ENCODE peak calls at places on chromosomes 7 and 10, in nine cellular contexts. M is OCI-LY7, Y is lung, O is NB4, K is left ventricle myocardium inferior, U is cardiac muscle cell, T is body of pancreas, R is hepatocyte, G is breast epithelium. P is an unnamed sample.

GRCh38 chr7:39921505-39922250 is 28.4 kb upstream of the CDK13 start:
- DNase-seq in R (peak), U (peak), G (no peak), T (no peak), K (no peak), M (no peak), Y (no peak), O (no peak), P (no peak)

GRCh38 chr10:30058570-30059132 is 735 bp downstream of the JCAD start:
- DNase-seq in U (peak), Y (no peak), M (no peak), R (peak), K (no peak), O (no peak), G (no peak), T (no peak), P (no peak)

GRCh38 chr7:34454381-34454780 is 203.6 kb upstream of the NPSR1 start:
- DNase-seq in T (no peak), O (no peak), K (no peak), G (no peak), Y (no peak), U (no peak), R (no peak), M (no peak), P (no peak)

GRCh38 chr7:2613926-2614613 is 17.7 kb upstream of the TTYH3 start:
- DNase-seq in O (peak), G (no peak), K (peak), Y (peak), U (peak), T (peak), M (peak), R (no peak), P (no peak)

GRCh38 chr7:43735802-43736603 is 6.7 kb upstream of the COA1 start:
- DNase-seq in U (no peak), T (no peak), Y (no peak), R (peak), K (no peak), M (no peak), O (peak), G (no peak), P (no peak)

GRCh38 chr10:58266003-58266825 is 1.5 kb downstream of the IPMK start:
- DNase-seq in G (no peak), U (peak), Y (no peak), O (peak), T (no peak), M (peak), K (no peak), R (peak), P (no peak)

GRCh38 chr10:35716776-35717175 is 74.7 kb upstream of the FZD8 start:
- DNase-seq in K (no peak), U (no peak), G (no peak), T (no peak), R (no peak), M (no peak), O (no peak), Y (no peak), P (no peak)

GRCh38 chr7:92131764-92132330 is 2.4 kb downstream of the CYP51A1 start:
- DNase-seq in R (no peak), U (no peak), O (no peak), M (peak), K (no peak), T (no peak), G (no peak), Y (no peak), P (no peak)

GRCh38 chr10:98920807-98921206 is 314.8 kb downstream of the HPSE2 start:
- DNase-seq in M (no peak), U (no peak), O (no peak), K (no peak), Y (no peak), T (no peak), R (peak), G (no peak), P (no peak)

GRCh38 chr7:54778166-54778565 is 19.2 kb upstream of the SEC61G start:
- DNase-seq in G (no peak), U (no peak), T (no peak), Y (no peak), M (no peak), R (no peak), O (no peak), K (no peak), P (no peak)

GRCh38 chr7:39540320-39540719 is 25.9 kb upstream of the YAE1 start:
- DNase-seq in M (no peak), G (no peak), K (no peak), R (peak), Y (no peak), O (no peak), U (no peak), T (no peak), P (no peak)

GRCh38 chr7:55130554-55131198 is 111.9 kb downstream of the EGFR start:
- DNase-seq in M (no peak), R (no peak), Y (no peak), U (no peak), K (peak), T (no peak), O (no peak), G (no peak), P (no peak)

GRCh38 chr7:151392426-151392825 is 17.4 kb downstream of the WDR86 start:
- DNase-seq in R (no peak), T (no peak), O (no peak), M (no peak), K (no peak), G (no peak), U (no peak), Y (no peak), P (no peak)

DNA sequence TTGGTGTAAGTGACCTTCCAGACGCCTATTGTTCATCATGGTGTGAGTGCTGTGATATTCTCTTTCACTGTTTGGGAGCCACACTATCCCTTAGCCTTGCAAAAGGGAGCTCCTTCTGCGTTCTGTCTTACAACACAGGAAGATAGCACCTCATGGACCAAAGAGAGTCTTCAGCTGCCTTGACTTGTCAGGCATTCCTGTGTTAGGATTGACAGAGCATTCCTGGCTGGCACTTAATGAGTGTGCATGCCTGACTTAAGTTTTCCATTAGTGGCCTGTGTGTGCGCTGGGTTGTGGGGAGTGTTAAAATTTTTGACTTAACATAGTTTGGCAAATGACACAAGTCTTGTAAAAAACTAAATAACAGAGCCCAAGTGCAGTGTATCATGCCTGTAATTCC is 21.9 kb upstream of the MSRB2 start:
- DNase-seq in U (no peak), T (no peak), K (no peak), O (no peak), Y (no peak), M (no peak), R (no peak), G (no peak), P (no peak)
- H3K4me3 ChIP-seq in U (no peak), T (no peak), K (no peak), O (no peak), Y (no peak), M (no peak), R (no peak), G (no peak), P (no peak)

GRCh38 chr10:132591166-132591971 is 53.8 kb downstream of the INPP5A start:
- DNase-seq in T (peak), O (no peak), Y (no peak), R (peak), G (no peak), K (peak), M (no peak), U (no peak), P (no peak)
- TF ChIP-seq CTCF in T (no peak), O (no peak), Y (no peak), R (no peak), G (no peak), K (no peak), M (peak), U (no peak), P (peak)

DNA sequence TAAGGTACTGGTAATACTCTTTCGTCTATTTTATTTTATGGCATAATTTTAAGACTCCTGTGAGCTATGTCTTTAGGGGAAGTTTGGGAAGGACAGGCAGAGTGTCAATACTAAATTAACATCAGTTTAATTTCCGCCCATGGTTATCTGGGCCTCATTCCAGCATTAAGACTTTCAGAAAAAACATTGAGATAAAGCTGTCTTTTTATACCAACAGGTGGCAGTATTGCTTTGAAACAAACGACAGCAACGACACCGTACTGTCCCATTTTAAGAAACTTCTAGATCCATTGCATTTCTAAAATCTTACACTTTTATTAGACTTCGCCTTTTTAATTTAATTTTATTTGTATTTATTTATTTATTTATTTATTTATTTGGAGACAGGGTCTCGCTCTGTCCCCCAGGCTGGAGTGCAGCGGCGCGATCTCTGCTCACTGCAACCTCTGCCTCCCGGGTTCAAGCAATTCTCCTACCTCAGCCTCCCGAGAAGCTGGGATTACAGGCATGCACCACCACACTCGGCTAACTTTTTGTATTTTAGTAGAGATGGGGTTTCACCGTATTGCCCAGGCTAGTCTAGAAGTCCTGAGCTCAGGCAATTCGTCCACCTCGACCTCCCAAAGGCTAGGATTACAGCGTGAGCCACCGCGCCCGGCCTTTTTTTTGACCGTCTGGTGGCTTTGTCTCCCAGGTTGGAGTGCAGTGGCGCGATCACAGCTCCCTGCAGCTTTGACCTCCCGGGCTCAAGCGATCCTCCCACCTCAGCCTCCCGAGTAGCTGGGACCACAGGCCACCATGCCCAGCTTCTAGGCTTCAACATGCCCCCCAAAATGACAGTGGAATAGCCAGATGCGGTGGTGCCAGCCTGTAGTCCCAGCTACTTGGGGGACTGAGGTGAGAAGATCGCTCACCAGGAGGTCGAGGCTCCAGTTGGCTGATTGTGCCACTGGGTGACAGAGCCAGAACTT is 78.7 kb upstream of the C1GALT1 start:
- DNase-seq in R (peak), G (no peak), U (peak), K (no peak), Y (no peak), M (peak), T (no peak), O (peak), P (peak)
- H3K4me3 ChIP-seq in R (no peak), G (peak), U (no peak), K (peak), Y (no peak), M (no peak), T (no peak), O (no peak), P (peak)

GRCh38 chr7:158704524-158705233 is at the start of gene NCAPG2:
- DNase-seq in G (peak), M (peak), R (peak), T (peak), K (peak), Y (peak), O (peak), U (peak), P (peak)
- TF ChIP-seq CTCF in G (peak), M (no peak), R (no peak), T (no peak), K (peak), Y (no peak), O (peak), U (no peak), P (no peak)

DNA sequence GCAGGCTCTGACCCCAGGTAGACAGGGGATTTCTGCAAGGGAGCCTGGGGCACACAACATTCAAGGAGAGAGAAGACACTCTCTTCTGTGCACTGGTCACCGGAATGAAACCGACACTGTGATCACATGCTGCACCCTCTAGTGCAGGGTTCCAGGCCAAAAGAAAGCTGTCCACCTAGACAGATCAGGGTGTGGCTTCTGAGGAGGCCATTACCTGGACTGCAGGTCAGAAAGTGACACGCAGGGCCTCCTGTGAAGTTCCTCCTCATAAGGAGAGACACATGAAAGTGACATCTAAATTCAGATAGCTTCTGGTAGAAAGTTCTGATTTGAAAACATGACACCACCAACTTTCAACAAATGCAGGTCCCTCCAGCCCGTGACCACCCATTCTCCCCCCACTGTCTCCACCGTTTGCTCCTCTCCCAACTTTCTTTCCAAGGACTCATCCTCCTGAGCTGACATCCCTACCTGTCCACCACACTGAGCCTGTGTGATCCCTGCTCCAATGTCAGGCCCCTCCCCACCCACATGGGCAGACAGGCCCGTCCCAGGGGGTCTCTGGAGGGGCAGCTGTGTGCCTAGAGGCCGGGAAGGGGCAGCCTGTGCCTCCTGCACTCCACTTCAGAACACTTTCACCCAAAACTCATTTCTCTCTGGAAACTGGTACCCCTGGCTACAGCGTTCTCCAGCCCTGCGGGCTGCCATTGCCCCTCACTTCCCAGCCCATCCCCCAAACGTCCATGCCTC is 198.0 kb downstream of the TNS3 start:
- DNase-seq in O (no peak), M (no peak), T (no peak), R (no peak), U (no peak), K (no peak), G (no peak), Y (no peak), P (no peak)
- H3K4me3 ChIP-seq in O (no peak), M (no peak), T (no peak), R (no peak), U (no peak), K (no peak), G (no peak), Y (no peak), P (no peak)

DNA sequence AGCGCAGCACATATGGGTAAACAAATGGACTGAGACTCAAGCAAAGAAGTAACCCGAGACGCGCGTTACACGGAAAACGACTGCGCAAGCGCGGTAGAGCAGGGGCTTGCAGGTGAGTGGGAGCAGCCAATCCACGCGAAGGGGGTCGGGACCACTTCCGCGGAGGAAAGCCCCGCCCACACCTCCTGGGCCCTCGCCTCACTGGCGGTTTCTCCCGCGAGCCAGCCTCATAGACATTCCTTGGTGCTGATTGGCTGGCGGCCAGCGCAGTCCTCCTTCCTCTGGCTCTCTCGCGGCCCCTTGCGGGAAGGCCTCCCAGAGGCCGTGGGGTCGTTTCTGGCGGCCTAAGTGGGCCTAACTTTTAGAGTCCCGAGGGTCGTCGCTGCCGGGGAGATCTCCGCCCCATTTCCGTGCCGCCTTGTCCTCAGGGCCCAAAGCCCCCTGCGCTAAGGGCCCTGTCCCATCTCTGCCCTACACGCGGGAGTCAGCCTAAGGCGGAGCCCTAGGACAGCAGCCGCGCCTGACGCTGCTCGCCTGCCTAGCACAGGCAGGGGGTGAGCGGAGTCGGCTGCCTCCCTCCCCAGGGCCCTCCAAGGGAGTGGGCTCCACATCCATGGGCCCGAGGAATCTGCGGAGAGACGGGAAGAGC is 9.1 kb upstream of the FXYD4 start:
- DNase-seq in O (peak), U (peak), G (peak), R (peak), Y (peak), K (peak), T (peak), M (no peak), P (no peak)
- TF ChIP-seq CTCF in O (peak), U (peak), G (no peak), R (peak), Y (no peak), K (peak), T (no peak), M (no peak), P (no peak)

GRCh38 chr7:127654404-127655392 is 2.7 kb downstream of the SND1 start:
- DNase-seq in O (peak), T (no peak), M (peak), R (no peak), Y (no peak), U (no peak), K (no peak), G (no peak), P (no peak)
- H3K4me3 ChIP-seq in O (peak), T (no peak), M (peak), R (no peak), Y (no peak), U (no peak), K (no peak), G (peak), P (no peak)

GRCh38 chr10:70539471-70539870 is 60.9 kb downstream of the PALD1 start:
- DNase-seq in U (no peak), O (no peak), Y (no peak), M (no peak), G (no peak), T (no peak), K (no peak), R (no peak), P (no peak)

GRCh38 chr10:70538731-70539338 is 60.3 kb downstream of the PALD1 start:
- DNase-seq in Y (no peak), T (no peak), K (no peak), M (no peak), O (no peak), G (no peak), R (no peak), U (no peak), P (no peak)

GRCh38 chr10:70538195-70538520 is 59.6 kb downstream of the PALD1 start:
- DNase-seq in U (no peak), T (no peak), K (no peak), R (no peak), M (no peak), G (no peak), Y (no peak), O (no peak), P (no peak)

GRCh38 chr10:70536196-70536920 is 57.8 kb downstream of the PALD1 start:
- DNase-seq in Y (no peak), M (no peak), U (no peak), T (no peak), K (no peak), O (no peak), R (no peak), G (no peak), P (no peak)

GRCh38 chr10:70537398-70538194 is 59.0 kb downstream of the PALD1 start:
- DNase-seq in O (no peak), M (peak), T (peak), R (peak), G (no peak), Y (no peak), U (peak), K (no peak), P (no peak)
- TF ChIP-seq CTCF in O (peak), M (peak), T (no peak), R (peak), G (no peak), Y (no peak), U (peak), K (peak), P (peak)

GRCh38 chr7:30752979-30753378 is 1.0 kb downstream of the INMT start:
- DNase-seq in R (no peak), Y (peak), O (no peak), K (peak), G (peak), U (no peak), M (no peak), T (peak), P (no peak)
- H3K4me3 ChIP-seq in R (no peak), Y (peak), O (no peak), K (peak), G (peak), U (no peak), M (no peak), T (no peak), P (no peak)